ENCODE peak calls at places on chromosomes 2 and 18, in six cellular contexts. W, E, P, J, Q and Y are unnamed samples.

GRCh38 chr2:99615247-99615771 is 125.5 kb upstream of the REV1 start:
- DNase-seq in E (no peak), J (peak; percentile 35), P (no peak), W (no peak), Q (no peak), Y (no peak)

GRCh38 chr2:237743561-237744269 is 54.9 kb upstream of the RBM44 start:
- DNase-seq in E (no peak), Q (no peak), P (no peak), J (no peak), W (no peak), Y (no peak)

GRCh38 chr2:124563415-124563814 is 538.3 kb downstream of the CNTNAP5 start:
- DNase-seq in J (no peak), P (no peak), Q (no peak), W (no peak), E (no peak), Y (no peak)

GRCh38 chr2:42064417-42064942 is 16.7 kb downstream of the PKDCC start:
- DNase-seq in Q (no peak), P (no peak), E (peak; percentile 87), J (no peak), W (no peak), Y (no peak)

GRCh38 chr2:233480490-233481202 is 85.9 kb downstream of the USP40 start:
- DNase-seq in P (no peak), E (no peak), J (peak; percentile 21), Q (no peak), W (no peak), Y (no peak)

GRCh38 chr2:173555833-173556232 is 201.2 kb downstream of the CDCA7 start:
- DNase-seq in W (no peak), P (no peak), E (no peak), J (no peak), Q (no peak), Y (no peak)

GRCh38 chr2:216661639-216662375 is 28.6 kb downstream of the IGFBP2 start:
- DNase-seq in J (no peak), W (no peak), E (no peak), P (no peak), Q (no peak), Y (no peak)

GRCh38 chr2:107418713-107419112 is 408.0 kb upstream of the RGPD4 start:
- DNase-seq in Q (no peak), P (peak; percentile 11), W (no peak), J (no peak), E (no peak), Y (no peak)

GRCh38 chr2:136131961-136132839 is 14.3 kb upstream of the CXCR4 start:
- DNase-seq in Q (no peak), W (no peak), E (no peak), J (peak; percentile 37), P (no peak), Y (no peak)

GRCh38 chr2:96163768-96164429 is 18.7 kb upstream of the DUSP2 start:
- DNase-seq in Q (no peak), W (no peak), P (no peak), J (no peak), E (no peak), Y (peak; percentile 34)

DNA sequence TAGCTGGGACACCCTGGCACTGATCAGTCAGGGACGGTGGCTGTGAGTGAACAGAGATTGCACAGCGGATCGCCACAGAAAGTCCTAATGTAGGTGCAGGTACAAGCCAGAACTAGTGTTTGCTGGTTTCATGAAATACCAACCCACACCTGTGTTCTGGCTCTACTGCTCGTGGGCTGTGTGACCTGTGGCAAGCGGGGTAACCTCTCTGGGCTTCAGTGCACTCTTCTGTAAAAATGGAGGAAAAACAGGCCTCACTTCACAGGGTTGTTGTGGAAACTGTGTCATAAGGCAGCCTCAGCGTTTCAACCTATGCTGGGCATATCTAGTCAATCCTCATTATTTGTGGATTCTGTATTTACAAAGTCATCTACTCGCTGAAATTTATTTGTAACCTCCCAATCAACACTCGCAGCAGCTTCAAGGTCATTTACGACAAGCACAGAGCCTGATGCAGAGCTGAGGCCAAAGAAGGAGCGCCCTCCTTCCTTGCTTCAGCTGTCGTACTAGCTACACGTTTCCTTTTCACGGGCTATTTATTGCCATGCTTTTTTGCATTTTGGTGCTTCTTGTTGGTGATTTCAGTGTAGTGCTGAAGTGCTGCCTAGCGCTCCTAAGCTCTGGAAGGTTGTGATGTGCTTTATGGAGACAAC is 30.0 kb downstream of the GPR45 start:
- DNase-seq in P (no peak), E (no peak), W (no peak), Q (no peak), J (no peak), Y (no peak)
- H3K9me3 ChIP-seq in P (no peaks in the 10 kb centered on the region), E (no peaks in the 10 kb centered on the region), W (no peaks in the 10 kb centered on the region), Q (no peaks in the 10 kb centered on the region), J (no peaks in the 10 kb centered on the region), Y (no peaks in the 10 kb centered on the region)

DNA sequence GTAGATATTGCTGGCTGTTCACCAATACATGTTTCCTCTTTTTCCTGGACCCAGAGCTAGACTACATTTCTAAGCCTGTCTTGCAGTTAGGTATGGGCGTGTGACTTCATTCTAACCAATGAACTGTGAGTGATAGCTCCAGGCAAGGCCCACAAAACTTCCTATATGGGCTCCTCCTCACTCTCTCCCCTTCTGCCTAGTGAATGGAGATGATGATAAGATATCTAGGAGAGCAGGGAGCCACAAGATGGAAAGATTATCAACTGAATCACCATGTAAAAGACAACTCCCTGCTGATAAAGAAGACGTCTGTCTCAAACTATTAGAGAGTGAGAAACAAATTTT is 237.1 kb downstream of the GPD2 start:
- DNase-seq in Q (no peak), E (no peak), W (no peak), P (no peak), J (no peak), Y (no peak)
- H3K27ac ChIP-seq in Q (no peak overlapping the region), E (no peak overlapping the region), W (no peak overlapping the region), P (no peak overlapping the region), J (no peak overlapping the region), Y (no peak overlapping the region)

GRCh38 chr2:4391013-4391412 is 687.6 kb downstream of the DCDC2C start:
- DNase-seq in J (no peak), Q (no peak), P (no peak), W (no peak), E (no peak), Y (no peak)
- H3K9me3 ChIP-seq in J (peaks cover 7% of the 10 kb centered on the region), Q (no peaks in the 10 kb centered on the region), P (peaks cover 40% of the 10 kb centered on the region), W (peaks cover 8% of the 10 kb centered on the region), E (peaks cover 23% of the 10 kb centered on the region), Y (no peaks in the 10 kb centered on the region)

GRCh38 chr2:43070676-43071491 is 155.5 kb downstream of the ZFP36L2 start:
- DNase-seq in E (no peak), J (no peak), Q (no peak), P (peak; percentile 36), W (no peak), Y (no peak)
- H3K27ac ChIP-seq in E (peak overlapping the region; percentile 52), J (peak overlapping the region; percentile 25), Q (peak overlapping the region; percentile 11), P (peak overlapping the region; percentile 72), W (peak overlapping the region; percentile 61), Y (peak overlapping the region; percentile 99)

GRCh38 chr18:78565240-78565639 is 414.4 kb upstream of the SALL3 start:
- DNase-seq in Q (no peak), W (no peak), E (no peak), J (no peak), P (no peak), Y (no peak)

GRCh38 chr18:78561757-78562445 is 417.7 kb upstream of the SALL3 start:
- DNase-seq in W (no peak), E (no peak), P (no peak), J (no peak), Q (no peak), Y (no peak)

GRCh38 chr18:78564030-78564429 is 415.6 kb upstream of the SALL3 start:
- DNase-seq in W (no peak), E (no peak), J (no peak), P (no peak), Q (no peak), Y (no peak)

GRCh38 chr18:78562446-78563020 is 417.1 kb upstream of the SALL3 start:
- DNase-seq in W (no peak), J (no peak), E (no peak), P (no peak), Q (no peak), Y (no peak)

DNA sequence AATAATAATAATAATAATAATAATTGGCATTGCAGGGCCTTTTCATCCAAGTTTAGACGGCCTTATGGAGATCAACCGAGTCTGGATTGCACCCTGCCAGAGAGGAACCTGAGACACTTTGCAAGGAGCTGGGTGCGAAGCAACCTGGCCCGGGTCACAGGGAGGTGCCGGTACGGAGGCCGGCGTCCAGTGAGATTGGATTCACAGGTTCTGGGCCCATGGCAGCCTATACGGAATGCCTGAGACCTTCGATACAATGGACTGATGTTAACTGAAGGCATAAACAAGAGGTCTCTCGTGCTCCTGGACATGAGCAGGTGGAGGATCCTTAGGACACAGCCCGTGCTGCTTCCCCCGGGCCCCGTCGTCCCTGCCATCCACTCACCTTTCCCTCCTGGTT is 416.5 kb upstream of the SALL3 start:
- DNase-seq in P (no peak), W (no peak), J (no peak), Q (no peak), E (no peak), Y (no peak)
- H3K9me3 ChIP-seq in P (peaks cover 4% of the 10 kb centered on the region), W (no peaks in the 10 kb centered on the region), J (no peaks in the 10 kb centered on the region), Q (no peaks in the 10 kb centered on the region), E (peaks cover 78% of the 10 kb centered on the region), Y (no peaks in the 10 kb centered on the region)

DNA sequence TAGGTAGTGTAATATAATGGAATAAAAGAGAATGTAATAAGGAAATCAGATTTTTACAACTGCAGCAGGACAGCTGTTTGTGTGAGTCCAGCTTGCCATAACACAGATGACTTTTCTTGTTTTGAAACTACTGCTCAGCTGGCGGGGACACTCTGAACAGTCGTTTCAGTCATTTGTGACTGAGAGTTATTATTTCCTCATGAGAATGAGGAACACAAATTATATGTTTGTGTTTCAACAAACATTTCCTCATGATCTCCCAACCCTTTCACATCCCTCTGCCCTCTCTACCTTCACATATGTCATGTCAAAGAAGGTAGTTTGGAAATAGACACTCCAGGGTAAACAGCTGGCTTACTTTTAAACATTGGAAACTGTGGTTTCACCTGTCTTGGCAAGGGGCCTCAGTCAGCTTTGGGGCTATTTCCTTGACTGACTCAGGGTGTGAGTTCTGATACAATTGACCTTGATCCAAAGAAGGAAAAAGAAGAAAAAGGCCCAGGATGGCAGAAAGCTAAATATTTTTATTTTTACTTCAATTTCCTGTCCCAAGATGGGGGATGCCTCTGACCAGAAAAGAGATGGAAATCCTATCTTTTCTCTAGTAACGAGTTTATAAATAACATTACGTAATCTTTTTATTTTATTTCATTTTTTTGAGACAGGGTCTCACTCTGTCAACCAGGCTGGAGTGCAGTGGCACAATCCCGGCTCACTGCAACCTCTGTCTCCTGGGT is 593 bp downstream of the SP140L start:
- DNase-seq in E (no peak), W (no peak), P (no peak), J (no peak), Q (no peak), Y (no peak)
- H3K27ac ChIP-seq in E (peak overlapping the region; percentile 92), W (peak overlapping the region; percentile 70), P (peak overlapping the region; percentile 85), J (peak overlapping the region; percentile 43), Q (no peak overlapping the region), Y (peak overlapping the region; percentile 38)

GRCh38 chr18:72376256-72376655 is 167.9 kb downstream of the CBLN2 start:
- DNase-seq in E (no peak), W (no peak), P (no peak), J (no peak), Q (no peak), Y (no peak)

DNA sequence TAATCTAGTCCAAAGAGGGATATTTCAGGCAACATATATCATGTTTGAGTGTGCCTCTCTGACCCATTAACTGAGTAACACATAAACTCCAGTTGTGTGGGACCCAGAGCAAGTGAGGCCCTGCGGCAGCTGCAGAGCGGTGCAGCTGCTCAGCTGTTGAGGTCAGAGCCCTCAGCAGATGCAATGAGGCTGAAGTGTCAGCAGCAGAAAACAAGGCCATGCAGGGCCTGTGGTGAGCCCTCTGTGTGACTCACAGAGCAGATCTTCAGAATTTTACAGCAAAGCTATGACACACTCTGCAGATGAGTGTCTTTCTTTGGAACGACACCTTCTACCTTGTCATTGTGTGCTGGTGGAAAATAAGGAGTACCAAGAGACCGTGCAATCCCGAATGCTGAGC is 168.5 kb downstream of the CBLN2 start:
- DNase-seq in W (no peak), E (peak; percentile 15), P (no peak), Q (no peak), J (no peak), Y (no peak)
- H3K9me3 ChIP-seq in W (peaks cover 3% of the 10 kb centered on the region), E (peaks cover 8% of the 10 kb centered on the region), P (no peaks in the 10 kb centered on the region), Q (no peaks in the 10 kb centered on the region), J (no peaks in the 10 kb centered on the region), Y (no peaks in the 10 kb centered on the region)

GRCh38 chr2:36253086-36253485 is 102.5 kb upstream of the CRIM1 start:
- DNase-seq in P (no peak), Q (no peak), J (no peak), E (no peak), W (no peak), Y (no peak)
- H3K27ac ChIP-seq in P (no peak overlapping the region), Q (no peak overlapping the region), J (no peak overlapping the region), E (no peak overlapping the region), W (no peak overlapping the region), Y (no peak overlapping the region)